ENCODE peak calls at places on chromosomes 13 and 19, in eight cellular contexts. One of them, this sample, is unnamed. For H3K36me3 and H3K27me3, the result is how much of the 10 kb centered on the place peaks cover.

GRCh38 chr19:34319230-34319585 is 45.8 kb upstream of the GPI start:
- DNase-seq in thoracic aorta: no peak
- DNase-seq in testis: no peak
- DNase-seq in suprapubic skin: no peak
- DNase-seq in mammary epithelial cell: peak
- DNase-seq in ascending aorta: no peak
- DNase-seq in heart right ventricle: no peak
- DNase-seq in pancreas: no peak
- DNase-seq in this sample: no peak

GRCh38 chr19:51327066-51327985 is 14.6 kb downstream of the VSIG10L start:
- DNase-seq in testis: peak
- DNase-seq in mammary epithelial cell: peak
- DNase-seq in ascending aorta: no peak
- DNase-seq in suprapubic skin: peak
- DNase-seq in thoracic aorta: no peak
- DNase-seq in heart right ventricle: no peak
- DNase-seq in pancreas: peak
- DNase-seq in this sample: no peak

GRCh38 chr19:4181053-4181508 is 1.3 kb downstream of the SIRT6 start:
- DNase-seq in mammary epithelial cell: no peak
- DNase-seq in heart right ventricle: no peak
- DNase-seq in ascending aorta: no peak
- DNase-seq in thoracic aorta: no peak
- DNase-seq in suprapubic skin: no peak
- DNase-seq in testis: no peak
- DNase-seq in pancreas: no peak
- DNase-seq in this sample: no peak

GRCh38 chr13:43662976-43663375 is 123.8 kb downstream of the ENOX1 start:
- DNase-seq in thoracic aorta: no peak
- DNase-seq in suprapubic skin: no peak
- DNase-seq in ascending aorta: no peak
- DNase-seq in heart right ventricle: no peak
- DNase-seq in mammary epithelial cell: no peak
- DNase-seq in testis: no peak
- DNase-seq in pancreas: no peak
- DNase-seq in this sample: no peak

GRCh38 chr13:21079761-21080730 is 18.7 kb upstream of the LATS2 start:
- DNase-seq in thoracic aorta: no peak
- DNase-seq in pancreas: no peak
- DNase-seq in testis: no peak
- DNase-seq in mammary epithelial cell: peak
- DNase-seq in heart right ventricle: peak
- DNase-seq in suprapubic skin: no peak
- DNase-seq in ascending aorta: no peak
- DNase-seq in this sample: no peak

GRCh38 chr19:17794731-17795494 is at the start of gene B3GNT3:
- DNase-seq in ascending aorta: no peak
- DNase-seq in testis: peak
- DNase-seq in suprapubic skin: no peak
- DNase-seq in heart right ventricle: no peak
- DNase-seq in pancreas: peak
- DNase-seq in mammary epithelial cell: peak
- DNase-seq in thoracic aorta: no peak
- DNase-seq in this sample: peak

GRCh38 chr13:29684441-29684840 is 89.0 kb upstream of the SLC7A1 start:
- DNase-seq in testis: no peak
- DNase-seq in heart right ventricle: no peak
- DNase-seq in pancreas: no peak
- DNase-seq in ascending aorta: no peak
- DNase-seq in mammary epithelial cell: peak
- DNase-seq in thoracic aorta: no peak
- DNase-seq in suprapubic skin: no peak
- DNase-seq in this sample: no peak

GRCh38 chr13:40490086-40490723 is 176.2 kb downstream of the FOXO1 start:
- DNase-seq in ascending aorta: no peak
- DNase-seq in pancreas: no peak
- DNase-seq in thoracic aorta: no peak
- DNase-seq in heart right ventricle: no peak
- DNase-seq in suprapubic skin: no peak
- DNase-seq in testis: no peak
- DNase-seq in mammary epithelial cell: no peak
- DNase-seq in this sample: no peak

GRCh38 chr13:79724348-79725103 is 243.6 kb downstream of the NDFIP2 start:
- DNase-seq in testis: no peak
- DNase-seq in pancreas: peak
- DNase-seq in mammary epithelial cell: peak
- DNase-seq in suprapubic skin: no peak
- DNase-seq in heart right ventricle: no peak
- DNase-seq in thoracic aorta: no peak
- DNase-seq in ascending aorta: no peak
- DNase-seq in this sample: peak

GRCh38 chr13:48146122-48146521 is 51.2 kb upstream of the MED4 start:
- DNase-seq in suprapubic skin: no peak
- DNase-seq in heart right ventricle: no peak
- DNase-seq in testis: no peak
- DNase-seq in pancreas: no peak
- DNase-seq in thoracic aorta: no peak
- DNase-seq in mammary epithelial cell: no peak
- DNase-seq in ascending aorta: no peak
- DNase-seq in this sample: no peak

GRCh38 chr19:36528921-36529518 is 949 bp upstream of the ZNF260 start:
- DNase-seq in thoracic aorta: no peak
- DNase-seq in suprapubic skin: no peak
- DNase-seq in pancreas: no peak
- DNase-seq in testis: peak
- DNase-seq in mammary epithelial cell: peak
- DNase-seq in ascending aorta: no peak
- DNase-seq in heart right ventricle: no peak
- DNase-seq in this sample: peak

GRCh38 chr19:36972594-36972993 is 56.5 kb downstream of the ZNF568 start:
- DNase-seq in heart right ventricle: no peak
- DNase-seq in testis: peak
- DNase-seq in pancreas: no peak
- DNase-seq in ascending aorta: no peak
- DNase-seq in thoracic aorta: no peak
- DNase-seq in mammary epithelial cell: no peak
- DNase-seq in suprapubic skin: no peak
- DNase-seq in this sample: no peak

GRCh38 chr13:65470781-65471180 is 1759.4 kb downstream of the PCDH9 start:
- DNase-seq in suprapubic skin: no peak
- DNase-seq in ascending aorta: no peak
- DNase-seq in pancreas: no peak
- DNase-seq in heart right ventricle: no peak
- DNase-seq in mammary epithelial cell: no peak
- DNase-seq in testis: no peak
- DNase-seq in thoracic aorta: no peak
- DNase-seq in this sample: no peak

GRCh38 chr19:58554494-58555368 is at the start of gene CHMP2A:
- DNase-seq in ascending aorta: peak
- DNase-seq in thoracic aorta: peak
- DNase-seq in mammary epithelial cell: peak
- DNase-seq in suprapubic skin: peak
- DNase-seq in heart right ventricle: peak
- DNase-seq in pancreas: peak
- DNase-seq in testis: peak
- DNase-seq in this sample: peak

GRCh38 chr13:28495586-28496564 is 947 bp upstream of the FLT1 start:
- DNase-seq in thoracic aorta: no peak
- DNase-seq in suprapubic skin: no peak
- DNase-seq in ascending aorta: no peak
- DNase-seq in pancreas: no peak
- DNase-seq in heart right ventricle: no peak
- DNase-seq in mammary epithelial cell: no peak
- DNase-seq in testis: no peak
- DNase-seq in this sample: no peak
- H3K4me3 ChIP-seq in thoracic aorta: peak
- H3K4me3 ChIP-seq in suprapubic skin: peak
- H3K4me3 ChIP-seq in ascending aorta: peak
- H3K4me3 ChIP-seq in pancreas: no peak
- H3K4me3 ChIP-seq in heart right ventricle: peak
- H3K4me3 ChIP-seq in mammary epithelial cell: no peak
- H3K4me3 ChIP-seq in testis: peak
- H3K4me3 ChIP-seq in this sample: peak

GRCh38 chr19:2735374-2735773 is 4.4 kb downstream of the SLC39A3 start:
- DNase-seq in mammary epithelial cell: no peak
- DNase-seq in pancreas: no peak
- DNase-seq in heart right ventricle: no peak
- DNase-seq in ascending aorta: no peak
- DNase-seq in testis: no peak
- DNase-seq in thoracic aorta: no peak
- DNase-seq in suprapubic skin: no peak
- DNase-seq in this sample: no peak

GRCh38 chr19:2732883-2733282 is 6.9 kb downstream of the SLC39A3 start:
- DNase-seq in mammary epithelial cell: no peak
- DNase-seq in thoracic aorta: no peak
- DNase-seq in pancreas: no peak
- DNase-seq in ascending aorta: no peak
- DNase-seq in testis: no peak
- DNase-seq in suprapubic skin: no peak
- DNase-seq in heart right ventricle: no peak
- DNase-seq in this sample: no peak

GRCh38 chr19:2736550-2737190 is 3.1 kb downstream of the SLC39A3 start:
- DNase-seq in testis: no peak
- DNase-seq in ascending aorta: no peak
- DNase-seq in suprapubic skin: no peak
- DNase-seq in mammary epithelial cell: no peak
- DNase-seq in thoracic aorta: no peak
- DNase-seq in pancreas: no peak
- DNase-seq in heart right ventricle: no peak
- DNase-seq in this sample: no peak

GRCh38 chr19:2733930-2734588 is 5.8 kb downstream of the SLC39A3 start:
- DNase-seq in pancreas: no peak
- DNase-seq in heart right ventricle: no peak
- DNase-seq in suprapubic skin: no peak
- DNase-seq in testis: no peak
- DNase-seq in thoracic aorta: no peak
- DNase-seq in mammary epithelial cell: peak
- DNase-seq in ascending aorta: no peak
- DNase-seq in this sample: no peak

GRCh38 chr19:2734589-2735288 is 5.1 kb downstream of the SLC39A3 start:
- DNase-seq in ascending aorta: no peak
- DNase-seq in heart right ventricle: no peak
- DNase-seq in suprapubic skin: no peak
- DNase-seq in thoracic aorta: no peak
- DNase-seq in testis: no peak
- DNase-seq in pancreas: no peak
- DNase-seq in mammary epithelial cell: no peak
- DNase-seq in this sample: no peak
- H3K36me3 ChIP-seq in ascending aorta: under half
- H3K36me3 ChIP-seq in heart right ventricle: under half
- H3K36me3 ChIP-seq in suprapubic skin: under half
- H3K36me3 ChIP-seq in thoracic aorta: under half
- H3K36me3 ChIP-seq in testis: under half
- H3K36me3 ChIP-seq in pancreas: under half
- H3K36me3 ChIP-seq in mammary epithelial cell: under half
- H3K36me3 ChIP-seq in this sample: under half

GRCh38 chr19:12987781-12988180 is 7.5 kb upstream of the NFIX start:
- DNase-seq in pancreas: no peak
- DNase-seq in suprapubic skin: no peak
- DNase-seq in testis: no peak
- DNase-seq in heart right ventricle: no peak
- DNase-seq in mammary epithelial cell: no peak
- DNase-seq in ascending aorta: no peak
- DNase-seq in thoracic aorta: no peak
- DNase-seq in this sample: no peak

GRCh38 chr19:12987190-12987589 is 8.1 kb upstream of the NFIX start:
- DNase-seq in testis: no peak
- DNase-seq in heart right ventricle: no peak
- DNase-seq in thoracic aorta: no peak
- DNase-seq in pancreas: no peak
- DNase-seq in suprapubic skin: no peak
- DNase-seq in mammary epithelial cell: no peak
- DNase-seq in ascending aorta: no peak
- DNase-seq in this sample: no peak

GRCh38 chr19:12984683-12985048 is 10.6 kb upstream of the NFIX start:
- DNase-seq in heart right ventricle: no peak
- DNase-seq in thoracic aorta: no peak
- DNase-seq in pancreas: no peak
- DNase-seq in mammary epithelial cell: no peak
- DNase-seq in testis: no peak
- DNase-seq in ascending aorta: no peak
- DNase-seq in suprapubic skin: peak
- DNase-seq in this sample: no peak

GRCh38 chr19:12985049-12985776 is 10.1 kb upstream of the NFIX start:
- DNase-seq in mammary epithelial cell: peak
- DNase-seq in ascending aorta: peak
- DNase-seq in pancreas: peak
- DNase-seq in thoracic aorta: no peak
- DNase-seq in heart right ventricle: peak
- DNase-seq in suprapubic skin: peak
- DNase-seq in testis: peak
- DNase-seq in this sample: no peak

DNA sequence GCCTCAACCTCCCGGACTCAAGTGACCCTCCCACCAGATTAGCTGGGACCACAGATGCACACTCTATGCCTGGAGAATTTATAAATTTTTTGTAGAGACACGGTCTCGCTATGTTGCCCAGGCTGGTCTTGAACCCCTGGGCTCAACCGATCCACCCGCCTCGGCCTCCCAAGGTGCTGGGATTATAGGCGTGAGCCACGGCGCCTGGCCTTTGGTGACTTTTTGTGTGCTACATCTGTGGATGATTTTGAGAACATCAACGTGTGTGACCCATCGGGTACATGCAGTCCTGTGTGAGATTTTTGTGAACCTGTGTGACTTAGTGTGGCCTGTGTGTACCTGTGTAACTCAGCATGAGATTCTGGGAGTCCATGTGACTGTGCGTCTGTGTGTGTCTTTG is 8.5 kb upstream of the NFIX start:
- DNase-seq in heart right ventricle: no peak
- DNase-seq in pancreas: no peak
- DNase-seq in ascending aorta: no peak
- DNase-seq in testis: no peak
- DNase-seq in suprapubic skin: no peak
- DNase-seq in thoracic aorta: no peak
- DNase-seq in mammary epithelial cell: no peak
- DNase-seq in this sample: no peak
- H3K27me3 ChIP-seq in heart right ventricle: under half
- H3K27me3 ChIP-seq in pancreas: under half
- H3K27me3 ChIP-seq in ascending aorta: under half
- H3K27me3 ChIP-seq in testis: under half
- H3K27me3 ChIP-seq in suprapubic skin: under half
- H3K27me3 ChIP-seq in thoracic aorta: under half
- H3K27me3 ChIP-seq in mammary epithelial cell: under half
- H3K27me3 ChIP-seq in this sample: under half

DNA sequence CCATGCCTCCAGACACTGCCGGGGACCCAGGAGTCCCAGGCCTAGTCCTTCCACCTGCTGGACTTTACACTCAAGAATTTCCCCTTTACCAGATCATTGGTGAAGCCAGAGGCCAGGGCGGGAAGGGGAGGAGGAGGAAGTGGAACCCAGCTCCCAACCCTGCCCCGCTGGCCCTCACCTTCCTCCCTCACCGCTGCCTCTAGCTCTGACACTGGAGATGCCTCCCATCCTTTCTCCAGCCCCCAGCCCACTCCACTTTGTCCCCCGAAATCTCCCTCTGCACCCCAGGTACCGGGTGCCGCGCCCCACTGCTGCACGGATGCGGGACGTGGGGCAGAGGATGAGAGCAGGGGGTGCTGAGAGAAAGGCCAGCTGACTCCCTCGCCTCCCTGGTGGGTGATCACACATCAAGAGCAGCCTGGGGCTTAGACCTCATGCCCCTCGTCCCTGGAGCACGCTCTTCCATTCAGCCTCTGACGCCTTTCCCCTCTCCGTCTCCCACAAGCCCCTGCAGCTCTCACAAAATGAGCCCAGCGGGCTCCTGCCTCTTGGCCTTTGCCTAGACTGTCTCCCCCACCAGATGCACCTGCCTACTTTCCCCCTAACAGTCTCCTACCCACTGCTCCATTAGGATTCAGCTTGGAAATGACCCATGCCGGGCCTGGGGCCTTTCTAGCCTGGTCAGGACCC is at the start of gene PTPRH:
- DNase-seq in suprapubic skin: no peak
- DNase-seq in heart right ventricle: no peak
- DNase-seq in pancreas: peak
- DNase-seq in thoracic aorta: no peak
- DNase-seq in ascending aorta: no peak
- DNase-seq in mammary epithelial cell: no peak
- DNase-seq in testis: no peak
- DNase-seq in this sample: no peak
- H3K4me3 ChIP-seq in suprapubic skin: no peak
- H3K4me3 ChIP-seq in heart right ventricle: no peak
- H3K4me3 ChIP-seq in pancreas: no peak
- H3K4me3 ChIP-seq in thoracic aorta: no peak
- H3K4me3 ChIP-seq in ascending aorta: no peak
- H3K4me3 ChIP-seq in mammary epithelial cell: no peak
- H3K4me3 ChIP-seq in testis: no peak
- H3K4me3 ChIP-seq in this sample: no peak